ENCODE peak calls at places on chromosomes 4 and X, in four cellular contexts. O is gastrocnemius medialis, X is tibial artery, R is hepatocyte. W is an unnamed sample.
A peak's percentile ranks its signal among the peaks of the same experiment; 100 is the strongest.

GRCh38 chr4:39407584-39407885 is 805 bp downstream of the KLB start:
- DNase-seq in X (no peak), O (no peak), R (no peak), W (no peak)

GRCh38 chrX:139691843-139692505 is 16.0 kb downstream of the MCF2 start:
- DNase-seq in R (peak; percentile 5), X (no peak), O (no peak), W (no peak)

GRCh38 chr4:101944649-101945048 is 154.1 kb downstream of the BANK1 start:
- DNase-seq in O (no peak), X (no peak), R (no peak), W (no peak)

GRCh38 chr4:2073808-2074481 is 14.8 kb downstream of the NAT8L start:
- DNase-seq in O (no peak), R (no peak), X (peak; percentile 51), W (no peak)

GRCh38 chrX:21963736-21964135 is 23.2 kb downstream of the SMS start:
- DNase-seq in O (no peak), X (no peak), R (no peak), W (no peak)

GRCh38 chr4:165199286-165199685 is 8.1 kb upstream of the KLHL2 start:
- DNase-seq in O (no peak), R (no peak), X (no peak), W (no peak)

GRCh38 chr4:186979966-186980745 is 256.5 kb upstream of the FAT1 start:
- DNase-seq in R (no peak), O (no peak), X (no peak), W (no peak)

GRCh38 chr4:19402666-19403065 is 849.0 kb upstream of the SLIT2 start:
- DNase-seq in X (no peak), R (no peak), O (no peak), W (no peak)

GRCh38 chr4:8095956-8096689 is 62.5 kb downstream of the ABLIM2 start:
- DNase-seq in R (no peak), X (no peak), O (peak; percentile 69), W (no peak)

GRCh38 chrX:34884693-34885277 is 57.8 kb upstream of the FAM47B start:
- DNase-seq in X (no peak), O (no peak), R (peak; percentile 49), W (no peak)

GRCh38 chr4:8589336-8589735 is 3.2 kb upstream of the CPZ start:
- DNase-seq in X (no peak), R (no peak), O (no peak), W (no peak)

GRCh38 chrX:39822133-39822748 is 275.5 kb downstream of the BCOR start:
- DNase-seq in O (no peak), R (no peak), X (no peak), W (no peak)

GRCh38 chr4:166421556-166422156 is 548.6 kb downstream of the TLL1 start:
- DNase-seq in R (no peak), O (no peak), X (peak; percentile 94), W (no peak)

GRCh38 chrX:8916697-8917096 is 115.5 kb upstream of the FAM9A start:
- DNase-seq in X (no peak), O (no peak), R (no peak), W (no peak)

GRCh38 chr4:127601029-127601428 is 31.7 kb upstream of the INTU start:
- DNase-seq in X (no peak), R (no peak), O (no peak), W (no peak)

GRCh38 chrX:150841466-150842197 is 56.8 kb downstream of the CD99L2 start:
- DNase-seq in O (no peak), R (no peak), X (no peak), W (no peak)

GRCh38 chr4:17726911-17727310 is 54.5 kb downstream of the FAM184B start:
- DNase-seq in O (no peak), X (no peak), R (no peak), W (no peak)

GRCh38 chr4:183897193-183897592 is 7.9 kb upstream of the STOX2 start:
- DNase-seq in O (no peak), R (no peak), X (no peak), W (no peak)

GRCh38 chrX:7019555-7019954 is 128.0 kb upstream of the STS start:
- DNase-seq in X (no peak), O (no peak), R (no peak), W (no peak)

GRCh38 chr4:108651068-108651794 is 832 bp downstream of the OSTC start:
- DNase-seq in R (peak; percentile 49), X (no peak), O (no peak), W (no peak)

GRCh38 chrX:12065251-12065650 is 73.0 kb upstream of the FRMPD4 start:
- DNase-seq in X (no peak), O (no peak), R (peak; percentile 42), W (no peak)

GRCh38 chrX:140057001-140057411 is 91.7 kb upstream of the CXorf66 start:
- DNase-seq in O (peak; percentile 1), X (peak; percentile 71), R (peak; percentile 88), W (peak; percentile 7)

GRCh38 chr4:30610361-30610760 is 109.8 kb upstream of the PCDH7 start:
- DNase-seq in X (no peak), O (no peak), R (no peak), W (no peak)

GRCh38 chrX:95536111-95536510 is 1148.5 kb upstream of the DIAPH2 start:
- DNase-seq in O (no peak), R (no peak), X (no peak), W (no peak)
- H3K4me3 ChIP-seq in O (no peak overlapping the region), R (no peak overlapping the region), X (no peak overlapping the region), W (no peak overlapping the region)

DNA sequence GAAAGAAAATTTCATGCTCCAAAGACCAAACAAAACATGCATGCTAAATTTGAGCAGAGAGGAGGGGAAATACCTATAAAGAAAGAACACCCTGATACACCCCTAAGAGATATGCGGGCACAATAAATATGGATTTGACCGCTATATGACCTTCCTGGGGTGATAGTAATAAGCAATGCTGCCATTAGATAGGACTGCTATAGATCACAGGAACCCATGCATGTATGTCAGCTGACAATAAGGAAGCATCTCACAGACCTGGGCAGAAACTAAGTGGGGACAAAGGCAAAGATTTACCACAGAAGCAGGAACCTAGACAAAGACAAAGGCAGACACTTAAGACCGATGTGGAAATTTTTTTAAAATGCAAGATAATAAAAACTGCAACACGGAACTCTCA is 21.3 kb downstream of the ZNF721 start:
- DNase-seq in R (no peak), X (no peak), O (no peak), W (no peak)
- H3K9me3 ChIP-seq in R (peaks cover 1% of the 10 kb centered on the region), X (no peaks in the 10 kb centered on the region), O (no peaks in the 10 kb centered on the region), W (peaks cover 13% of the 10 kb centered on the region)

DNA sequence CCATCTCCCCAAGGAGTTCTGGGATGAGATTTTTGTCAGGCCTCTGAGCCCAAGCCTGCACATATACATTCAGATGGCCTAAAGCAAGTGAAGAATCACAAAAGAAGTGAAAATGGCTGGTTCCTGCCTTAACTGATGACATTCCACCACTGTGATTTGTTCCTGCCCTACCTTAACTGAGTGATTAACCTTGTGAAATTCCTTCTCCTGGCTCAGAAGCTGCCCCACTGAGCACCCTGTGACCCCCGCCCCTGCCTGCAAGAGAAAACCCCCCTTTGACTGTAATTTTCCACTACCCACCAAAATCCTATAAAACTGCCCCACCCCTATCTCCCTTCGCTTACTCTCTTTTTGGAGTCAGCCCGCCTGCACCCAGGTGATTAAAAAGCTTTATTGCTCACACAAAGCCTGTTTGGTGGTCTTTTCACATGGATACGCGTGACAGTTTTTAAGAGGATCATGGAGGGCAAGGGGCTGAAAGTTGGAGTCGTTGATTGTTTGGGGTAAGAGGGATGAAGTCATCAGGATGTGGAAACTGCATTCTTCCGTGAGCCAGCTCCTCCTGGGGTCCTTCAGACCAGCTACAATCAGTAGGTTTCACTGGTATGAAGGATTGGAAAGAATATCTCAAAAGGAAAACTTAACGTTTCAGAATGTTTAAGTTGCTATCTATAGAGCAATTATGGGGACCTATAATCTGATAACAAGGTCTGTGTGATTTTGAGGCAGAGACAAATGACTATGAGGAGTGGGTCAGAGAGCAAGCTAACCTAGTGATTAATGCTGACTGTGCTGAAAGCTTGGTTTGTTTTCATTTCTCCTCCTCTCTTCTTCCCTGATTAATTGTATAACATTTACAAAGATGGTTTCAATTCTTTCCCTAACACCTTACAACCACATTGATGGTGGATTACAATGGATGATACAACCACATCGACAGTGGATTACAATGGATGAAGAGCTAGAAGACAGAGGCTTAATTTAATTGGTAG is 28.6 kb upstream of the MAGEA11 start:
- DNase-seq in X (no peak), O (no peak), R (no peak), W (no peak)
- H3K4me3 ChIP-seq in X (no peak overlapping the region), O (no peak overlapping the region), R (no peak overlapping the region), W (no peak overlapping the region)

GRCh38 chrX:55981603-55982002 is 250.6 kb upstream of the KLF8 start:
- DNase-seq in X (no peak), O (no peak), R (no peak), W (no peak)
- H3K9me3 ChIP-seq in X (no peaks in the 10 kb centered on the region), O (no peaks in the 10 kb centered on the region), R (peaks cover 5% of the 10 kb centered on the region), W (no peaks in the 10 kb centered on the region)

DNA sequence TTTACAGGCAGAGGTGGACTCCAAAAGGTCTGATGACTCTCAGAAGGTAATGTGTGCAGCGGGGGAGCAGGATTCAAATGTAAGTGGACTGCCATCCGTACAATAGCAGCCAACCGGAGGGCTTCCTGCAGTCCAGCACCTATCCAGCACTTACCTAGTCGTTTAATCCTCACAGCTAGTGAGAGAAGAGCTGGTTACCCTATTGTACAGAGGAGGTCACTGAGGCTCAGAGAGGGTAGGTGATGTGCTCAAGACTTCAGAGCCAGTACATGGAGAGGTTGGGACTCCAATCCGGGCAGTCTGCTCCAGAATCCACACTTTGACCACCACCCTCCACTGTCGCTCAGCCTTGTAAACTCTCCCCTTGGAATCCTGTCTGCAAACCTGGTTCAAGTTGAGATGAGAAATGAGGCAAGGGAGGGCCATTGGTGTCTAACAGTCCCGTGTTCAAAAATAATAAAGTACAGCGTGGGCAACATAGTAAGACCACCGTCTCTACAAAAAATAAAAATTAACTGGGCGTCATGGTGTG is 22.5 kb upstream of the JAKMIP1 start:
- DNase-seq in R (no peak), X (no peak), O (no peak), W (no peak)
- H3K4me3 ChIP-seq in R (no peak overlapping the region), X (no peak overlapping the region), O (no peak overlapping the region), W (no peak overlapping the region)

GRCh38 chrX:77749695-77750094 is 36.3 kb downstream of the ATRX start:
- DNase-seq in O (no peak), R (no peak), X (no peak), W (no peak)

DNA sequence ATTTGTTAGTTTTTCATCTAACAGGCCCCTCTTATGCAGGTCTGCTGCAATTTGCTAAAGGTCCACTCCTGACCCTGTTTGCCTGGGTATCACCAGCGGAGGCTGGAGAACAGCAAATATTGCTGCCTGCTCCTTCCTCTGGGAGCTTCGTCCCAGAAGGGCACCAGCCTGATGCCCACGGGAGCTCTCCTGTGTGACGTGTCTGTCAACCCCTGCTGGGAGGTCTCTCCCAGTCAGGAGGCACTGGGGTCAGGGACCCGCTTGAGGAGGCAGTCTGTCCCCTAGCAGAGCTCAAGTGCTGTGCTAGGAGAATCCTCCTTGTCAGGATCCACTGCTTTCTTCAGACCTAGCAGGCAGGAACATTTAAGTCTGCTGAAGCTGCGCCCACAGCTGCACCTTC is 30.5 kb downstream of the ATRX start:
- DNase-seq in R (no peak), X (no peak), O (no peak), W (no peak)
- H3K9me3 ChIP-seq in R (no peaks in the 10 kb centered on the region), X (no peaks in the 10 kb centered on the region), O (no peaks in the 10 kb centered on the region), W (no peaks in the 10 kb centered on the region)

DNA sequence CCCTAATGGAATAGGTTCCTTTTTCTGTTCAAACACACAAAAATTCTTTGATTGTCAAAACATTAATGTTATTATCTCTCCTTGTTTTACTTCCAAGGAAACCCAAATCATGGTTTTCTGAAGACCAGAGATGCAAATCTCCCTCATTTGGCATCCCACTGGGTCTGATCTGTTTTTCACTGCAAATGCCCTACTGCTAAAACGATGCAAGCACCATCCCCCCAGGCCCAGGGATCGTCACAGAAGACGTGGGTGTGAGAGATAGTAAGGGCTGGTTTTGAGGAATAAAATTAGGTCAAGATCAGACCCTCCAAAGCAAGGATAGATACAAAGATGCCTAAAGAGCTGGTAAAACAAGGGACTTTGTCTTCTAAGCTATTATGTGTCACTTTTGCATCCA is 33.6 kb downstream of the GSPT2 start:
- DNase-seq in X (no peak), O (no peak), R (no peak), W (no peak)
- H3K4me3 ChIP-seq in X (no peak overlapping the region), O (no peak overlapping the region), R (no peak overlapping the region), W (no peak overlapping the region)